ENCODE peak calls at places on chromosomes 13 and 19, in five cellular contexts. N is HepG2, Q is endothelial cell of umbilical vein, D is K562, T is H1. B is an unnamed sample.
A peak's percentile ranks its signal among the peaks of the same experiment; 100 is the strongest.

GRCh38 chr13:29572575-29572974 is 22.9 kb downstream of the SLC7A1 start:
- DNase-seq in N (no peak), Q (no peak), D (no peak), T (no peak), B (no peak)

GRCh38 chr19:14375055-14375581 is 6.1 kb upstream of the ADGRE5 start:
- DNase-seq in N (no peak), Q (no peak), D (no peak), T (no peak), B (no peak)

GRCh38 chr13:75365724-75366173 is 116.2 kb downstream of the TBC1D4 start:
- DNase-seq in N (no peak), Q (peak; percentile 84), D (no peak), T (no peak), B (peak; percentile 21)

GRCh38 chr13:41976491-41976890 is 15.6 kb upstream of the VWA8 start:
- DNase-seq in N (no peak), Q (no peak), D (no peak), T (no peak), B (no peak)

GRCh38 chr13:52845766-52846566 is 2.5 kb downstream of the PCDH8 start:
- DNase-seq in N (no peak), Q (peak; percentile 13), D (no peak), T (peak; percentile 89), B (no peak)

GRCh38 chr13:106405731-106406130 is 129.7 kb downstream of the EFNB2 start:
- DNase-seq in N (no peak), Q (no peak), D (no peak), T (no peak), B (no peak)

GRCh38 chr19:34260771-34261173 is 6.4 kb downstream of the GARRE1 start:
- DNase-seq in N (no peak), Q (peak; percentile 30), D (no peak), T (no peak), B (no peak)

GRCh38 chr13:97425570-97425969 is 8.4 kb upstream of the RAP2A start:
- DNase-seq in N (no peak), Q (no peak), D (no peak), T (no peak), B (no peak)

GRCh38 chr13:110915874-110916670 is 1.2 kb upstream of the ANKRD10 start:
- DNase-seq in N (peak; percentile 49), Q (no peak), D (no peak), T (no peak), B (no peak)
- TF ChIP-seq JUN in N (no peak), Q (no peak), D (no peak), T (no peak), B (no peak)

GRCh38 chr13:59873309-59873708 is 290.4 kb downstream of the DIAPH3 start:
- DNase-seq in N (no peak), Q (no peak), D (no peak), T (no peak), B (no peak)

GRCh38 chr13:59874973-59875372 is 288.8 kb downstream of the DIAPH3 start:
- DNase-seq in N (no peak), Q (no peak), D (no peak), T (no peak), B (no peak)

GRCh38 chr13:59877933-59878332 is 285.8 kb downstream of the DIAPH3 start:
- DNase-seq in N (no peak), Q (no peak), D (no peak), T (no peak), B (no peak)

GRCh38 chr13:59879281-59879680 is 284.4 kb downstream of the DIAPH3 start:
- DNase-seq in N (no peak), Q (no peak), D (no peak), T (no peak), B (no peak)

GRCh38 chr13:59873856-59874255 is 289.9 kb downstream of the DIAPH3 start:
- DNase-seq in N (no peak), Q (no peak), D (no peak), T (no peak), B (no peak)
- H3K4me3 ChIP-seq in N (no peak overlapping the region), Q (no peak overlapping the region), D (no peak overlapping the region), T (no peak overlapping the region), B (no peak overlapping the region)

GRCh38 chr19:18232540-18233223 is 6.4 kb upstream of the PDE4C start:
- DNase-seq in N (no peak), Q (no peak), D (peak; percentile 76), T (peak; percentile 89), B (peak; percentile 58)
- TF ChIP-seq JUN in N (no peak), Q (no peak), D (no peak), T (no peak), B (no peak)

GRCh38 chr13:59270327-59270726 is 893.4 kb downstream of the DIAPH3 start:
- DNase-seq in N (no peak), Q (no peak), D (no peak), T (no peak), B (no peak)
- H3K4me3 ChIP-seq in N (no peak overlapping the region), Q (no peak overlapping the region), D (no peak overlapping the region), T (no peak overlapping the region), B (no peak overlapping the region)

GRCh38 chr13:78802912-78803311 is 144.0 kb upstream of the OBI1 start:
- DNase-seq in N (no peak), Q (no peak), D (no peak), T (no peak), B (no peak)

DNA sequence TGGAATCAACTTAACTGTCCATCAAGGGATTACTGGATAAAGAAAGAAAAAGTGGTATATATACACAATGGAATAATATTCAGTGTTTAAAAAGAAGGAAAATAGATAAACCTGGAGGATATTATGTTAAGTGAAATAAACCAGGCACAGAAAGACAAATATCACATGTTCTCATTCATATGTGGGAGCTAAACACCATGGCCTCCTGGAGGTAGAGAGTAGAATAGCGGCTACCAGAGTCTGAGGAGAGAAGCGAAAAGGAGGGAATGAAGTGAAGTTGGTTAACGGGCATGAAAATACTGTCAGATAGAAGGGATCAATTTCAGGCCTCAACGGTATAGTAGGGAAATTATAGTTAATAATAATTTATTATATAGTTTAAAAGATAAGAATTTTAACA is 147.5 kb upstream of the OBI1 start:
- DNase-seq in N (peak; percentile 18), Q (peak; percentile 11), D (no peak), T (no peak), B (peak; percentile 6)
- TF ChIP-seq JUN in N (no peak), Q (no peak), D (no peak), T (no peak), B (no peak)

DNA sequence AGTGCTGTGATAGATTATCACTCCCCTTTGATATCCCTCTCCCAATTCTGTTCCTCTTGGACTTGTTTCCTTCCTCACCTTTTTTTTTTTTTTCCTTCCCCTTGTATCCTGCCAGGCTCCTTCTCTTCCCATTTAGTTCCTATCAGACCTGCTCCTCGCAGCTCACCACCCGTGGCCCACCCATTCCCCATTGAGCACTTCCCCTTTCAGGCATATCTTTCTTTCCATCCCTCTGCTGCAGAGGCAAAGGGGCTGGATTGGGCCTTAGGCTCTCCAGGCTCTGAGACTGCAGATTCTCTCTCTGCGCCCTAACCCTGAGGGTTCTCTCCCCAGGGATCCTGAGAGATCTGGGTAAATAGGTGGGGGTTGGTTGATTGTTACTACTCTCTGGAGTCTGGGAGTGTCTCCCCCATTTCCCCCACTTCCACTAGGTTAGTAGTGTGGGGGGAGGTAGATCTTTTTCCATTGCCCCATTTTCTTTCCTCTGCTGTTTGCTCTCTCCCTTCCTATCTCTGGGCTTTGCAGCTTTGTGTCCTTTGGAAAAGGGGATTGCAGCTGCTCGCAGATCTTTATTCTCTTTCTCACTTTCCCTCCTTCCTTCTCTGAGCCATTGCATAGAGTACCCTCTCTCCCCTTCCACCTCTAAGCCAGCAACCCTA is 2.3 kb downstream of the ARHGAP35 start:
- DNase-seq in N (no peak), Q (no peak), D (no peak), T (no peak), B (no peak)
- H3K4me3 ChIP-seq in N (peak overlapping the region; percentile 95), Q (peak overlapping the region; percentile 78), D (peak overlapping the region; percentile 73), T (peak overlapping the region; percentile 83), B (peak overlapping the region; percentile 94)

GRCh38 chr19:49486232-49486631 is 1.2 kb upstream of the RPL13A start:
- DNase-seq in N (no peak), Q (no peak), D (no peak), T (no peak), B (no peak)
- TF ChIP-seq JUN in N (no peak), Q (no peak), D (no peak), T (no peak), B (no peak)

DNA sequence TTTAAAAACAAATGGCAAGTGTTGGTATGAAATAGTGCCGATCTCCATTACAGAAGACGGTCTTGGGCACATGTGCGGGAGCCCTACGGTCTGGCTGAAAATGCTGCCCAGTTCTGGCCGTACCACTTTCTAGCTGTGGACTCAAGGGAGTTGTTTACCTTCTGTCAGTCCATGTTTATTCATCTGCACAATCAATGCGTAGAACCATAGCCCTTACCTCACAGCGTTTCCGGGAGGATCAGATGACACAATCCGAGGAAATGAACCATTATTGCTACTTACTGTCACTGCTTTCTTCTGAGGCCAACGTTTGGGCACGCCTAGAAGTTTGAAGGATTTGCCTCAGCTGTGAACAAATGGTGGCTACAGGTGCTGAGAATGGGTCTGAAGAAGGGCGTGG is 31.2 kb downstream of the GADD45B start:
- DNase-seq in N (peak; percentile 92), Q (peak; percentile 93), D (no peak), T (no peak), B (peak; percentile 52)
- H3K4me3 ChIP-seq in N (peak overlapping the region; percentile 28), Q (no peak overlapping the region), D (no peak overlapping the region), T (no peak overlapping the region), B (peak overlapping the region; percentile 10)